ENCODE peak calls at places on chromosomes 4 and X, in eight cellular contexts. M is PC-3, A is GM23248, P is OCI-LY7, V is hepatocyte, B is HCT116, S is MM.1S, N is SK-N-SH. J is an unnamed sample.

GRCh38 chr4:61805979-61806378 is 605.9 kb downstream of the ADGRL3 start:
- DNase-seq in M (peak; percentile 69), A (no peak), P (no peak), V (no peak), B (no peak), S (no peak), N (no peak), J (no peak)

GRCh38 chr4:7815562-7815961 is 124.1 kb downstream of the AFAP1 start:
- DNase-seq in M (no peak), A (peak; percentile 91), P (no peak), V (no peak), B (no peak), S (no peak), N (no peak), J (no peak)

GRCh38 chr4:105896984-105897760 is 1.9 kb downstream of the NPNT start:
- DNase-seq in M (peak; percentile 58), A (no peak), P (no peak), V (peak; percentile 43), B (no peak), S (peak; percentile 72), N (no peak), J (no peak)

GRCh38 chrX:12975999-12976558 is 1.2 kb downstream of the TMSB4X start:
- DNase-seq in M (peak; percentile 43), A (peak; percentile 60), P (peak; percentile 79), V (peak; percentile 75), B (no peak), S (peak; percentile 18), N (peak; percentile 67), J (peak; percentile 80)

GRCh38 chr4:74205046-74205445 is 47.1 kb downstream of the MTHFD2L start:
- DNase-seq in M (no peak), A (no peak), P (no peak), V (no peak), B (no peak), S (no peak), N (no peak), J (no peak)

GRCh38 chrX:71652405-71652804 is 14.9 kb upstream of the LOC101059915 start:
- DNase-seq in M (peak; percentile 72), A (peak; percentile 67), P (peak; percentile 70), V (peak; percentile 64), B (peak; percentile 23), S (peak; percentile 71), N (peak; percentile 59), J (peak; percentile 61)

GRCh38 chr4:128615197-128615596 is 194.3 kb upstream of the JADE1 start:
- DNase-seq in M (no peak), A (no peak), P (no peak), V (no peak), B (no peak), S (no peak), N (no peak), J (no peak)

GRCh38 chr4:22661443-22661842 is 31.3 kb upstream of the GBA3 start:
- DNase-seq in M (no peak), A (peak; percentile 32), P (no peak), V (no peak), B (no peak), S (no peak), N (no peak), J (no peak)

GRCh38 chrX:131812847-131813825 is 210.0 kb upstream of the STK26 start:
- DNase-seq in M (peak; percentile 21), A (peak; percentile 18), P (no peak), V (no peak), B (no peak), S (peak; percentile 97), N (peak; percentile 36), J (no peak)

GRCh38 chr4:114263233-114263632 is 283.8 kb upstream of the ARSJ start:
- DNase-seq in M (peak; percentile 47), A (peak; percentile 77), P (no peak), V (no peak), B (no peak), S (no peak), N (no peak), J (no peak)

GRCh38 chr4:17098401-17098800 is 200.0 kb upstream of the LDB2 start:
- DNase-seq in M (no peak), A (peak; percentile 15), P (no peak), V (no peak), B (no peak), S (no peak), N (no peak), J (no peak)

GRCh38 chrX:1884446-1884845 is 269.6 kb downstream of the ASMT start:
- DNase-seq in M (no peak), A (no peak), P (no peak), V (no peak), B (no peak), S (no peak), N (no peak), J (no peak)

GRCh38 chr4:159855731-159856130 is 752.9 kb downstream of the RAPGEF2 start:
- DNase-seq in M (no peak), A (no peak), P (no peak), V (no peak), B (no peak), S (no peak), N (no peak), J (peak; percentile 30)

DNA sequence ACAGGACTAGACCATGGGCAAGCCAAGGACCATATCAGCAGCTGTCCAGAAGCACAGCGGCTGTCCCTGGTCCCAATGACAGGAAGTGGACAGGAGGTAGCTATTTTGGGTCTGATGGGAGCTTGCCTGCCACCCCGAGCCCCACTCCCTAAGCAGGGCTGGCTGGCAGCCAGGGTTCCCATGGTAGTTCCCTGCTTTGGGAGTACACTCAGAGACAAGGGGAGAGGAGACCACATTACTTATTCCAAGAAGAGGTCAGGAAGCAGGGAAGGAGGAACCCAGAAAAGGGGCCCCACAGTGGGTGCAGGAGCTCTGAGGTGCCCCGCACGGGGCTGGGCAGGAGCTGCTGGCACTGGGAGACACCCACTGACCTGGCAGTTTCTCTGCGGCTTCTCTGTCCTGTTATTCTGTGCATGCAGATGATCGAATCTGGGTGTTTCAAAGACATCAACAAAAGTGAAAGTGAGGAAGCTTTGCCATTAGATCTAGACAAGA is 36.3 kb downstream of the HTT-AS start:
- DNase-seq in M (no peak), A (peak; percentile 31), P (no peak), V (no peak), B (no peak), S (peak; percentile 23), N (no peak), J (no peak)
- TF ChIP-seq EZH2phosphoT487 in M (no peak), A (no peak), P (no peak), V (no peak), B (no peak), S (no peak), N (no peak), J (no peak)

DNA sequence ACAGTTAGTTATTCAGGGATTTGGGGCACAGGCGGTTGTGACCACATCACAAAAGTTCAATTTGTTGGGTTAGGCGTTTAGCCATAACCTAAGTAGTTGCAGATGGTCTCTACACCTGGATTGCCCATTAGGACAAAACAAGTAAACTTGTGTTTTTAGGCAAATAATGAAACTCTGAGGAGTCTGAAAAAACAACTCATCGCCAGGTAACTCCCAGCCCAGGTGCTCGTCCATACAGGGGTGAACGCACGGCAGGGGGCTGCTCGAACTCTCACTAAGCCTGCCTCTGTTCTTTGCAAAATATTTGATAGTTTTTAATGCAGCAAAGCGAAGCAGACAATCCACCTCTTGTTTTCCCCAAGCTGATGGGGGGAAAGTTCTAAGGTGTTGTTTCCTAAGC is 571 bp upstream of the RHOH start:
- DNase-seq in M (no peak), A (no peak), P (peak; percentile 78), V (no peak), B (no peak), S (peak; percentile 89), N (no peak), J (no peak)
- H3K4me1 ChIP-seq in M (peaks cover 26% of the 10 kb centered on the region), A (no peaks in the 10 kb centered on the region), P (peaks cover 45% of the 10 kb centered on the region), V (peaks cover 19% of the 10 kb centered on the region), B (no peaks in the 10 kb centered on the region), S (peaks cover 14% of the 10 kb centered on the region), N (peaks cover 6% of the 10 kb centered on the region), J (peaks cover 73% of the 10 kb centered on the region)

GRCh38 chr4:76589402-76589801 is 154.4 kb downstream of the SHROOM3 start:
- DNase-seq in M (peak; percentile 26), A (peak; percentile 88), P (no peak), V (peak; percentile 78), B (no peak), S (no peak), N (no peak), J (peak; percentile 24)

GRCh38 chr4:76590847-76591281 is 155.8 kb downstream of the SHROOM3 start:
- DNase-seq in M (no peak), A (peak; percentile 68), P (no peak), V (no peak), B (no peak), S (no peak), N (no peak), J (no peak)

GRCh38 chr4:76591992-76592391 is 157.0 kb downstream of the SHROOM3 start:
- DNase-seq in M (no peak), A (no peak), P (no peak), V (no peak), B (no peak), S (no peak), N (no peak), J (no peak)

GRCh38 chr4:76588268-76588667 is 153.2 kb downstream of the SHROOM3 start:
- DNase-seq in M (no peak), A (no peak), P (no peak), V (no peak), B (no peak), S (no peak), N (no peak), J (peak; percentile 75)

DNA sequence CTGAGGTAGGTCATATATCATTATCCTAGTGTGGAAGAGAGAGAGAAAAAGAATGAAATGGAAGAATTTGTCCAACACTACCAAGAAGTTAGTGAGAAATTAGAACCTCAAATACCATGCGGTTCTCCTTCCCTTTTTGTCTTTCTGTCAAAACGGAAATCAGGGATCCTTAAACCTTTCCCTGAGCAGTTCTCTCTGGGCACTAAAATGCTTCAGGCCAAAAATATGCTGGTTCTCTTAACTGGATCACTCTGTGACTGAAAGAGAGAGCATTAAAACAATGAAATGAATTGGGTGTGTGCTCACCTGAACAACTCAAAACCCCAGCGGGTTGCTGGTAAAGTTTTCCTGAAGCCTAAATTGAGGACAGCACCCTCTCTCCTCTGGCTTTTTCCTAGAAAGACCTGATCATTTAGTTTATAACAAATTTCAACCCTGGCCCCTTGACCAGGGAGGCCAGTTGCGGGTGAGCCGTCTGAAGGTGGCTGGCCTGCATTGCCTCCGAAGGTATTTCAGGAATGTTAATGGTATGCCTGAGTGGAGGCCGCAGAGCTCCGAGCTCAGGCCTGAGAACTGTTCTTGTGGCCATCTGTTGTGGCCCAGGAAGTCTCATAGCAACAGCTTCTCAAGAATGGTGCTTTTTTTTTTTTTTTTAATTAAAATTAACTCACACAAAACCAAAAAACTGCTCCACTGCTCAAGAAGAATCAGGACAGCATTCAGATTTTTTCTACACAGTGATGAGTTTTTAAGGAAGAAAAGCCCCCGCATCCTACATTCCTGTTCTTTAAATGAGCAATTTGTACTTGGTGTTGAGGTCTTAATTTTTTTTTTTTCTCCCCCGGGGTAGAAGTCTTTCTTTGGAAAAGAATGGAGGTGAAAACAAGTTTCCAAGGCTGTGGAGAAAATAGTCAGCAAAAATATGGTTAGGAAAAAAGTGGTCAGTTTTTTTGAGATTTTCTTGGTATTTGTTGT is 155.1 kb downstream of the SHROOM3 start:
- DNase-seq in M (peak; percentile 65), A (peak; percentile 90), P (no peak), V (peak; percentile 77), B (peak; percentile 39), S (no peak), N (peak; percentile 34), J (peak; percentile 94)
- TF ChIP-seq EZH2phosphoT487 in M (no peak), A (peak; percentile 38), P (no peak), V (no peak), B (no peak), S (no peak), N (no peak), J (no peak)

DNA sequence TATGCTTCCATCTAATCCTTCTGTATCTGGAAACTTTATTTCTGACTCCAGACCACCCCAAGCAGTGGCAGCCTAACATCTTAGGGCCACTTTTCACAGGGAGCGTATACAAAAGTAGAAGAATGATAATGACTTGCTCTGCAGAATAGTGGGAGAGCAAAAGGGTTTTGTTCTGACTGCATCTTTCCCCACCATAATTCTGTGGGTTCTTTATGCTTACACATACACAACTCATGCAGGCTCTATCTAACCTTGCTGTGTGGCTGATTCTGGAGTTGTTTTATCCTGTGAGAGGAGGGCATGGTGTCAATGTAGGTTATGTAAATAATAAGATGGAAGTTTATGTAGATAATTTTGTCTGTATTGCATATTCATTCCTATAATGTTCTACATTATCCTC is 42.4 kb upstream of the NDNF start:
- DNase-seq in M (no peak), A (no peak), P (no peak), V (no peak), B (no peak), S (no peak), N (no peak), J (no peak)
- H3K4me1 ChIP-seq in M (no peaks in the 10 kb centered on the region), A (no peaks in the 10 kb centered on the region), P (no peaks in the 10 kb centered on the region), V (no peaks in the 10 kb centered on the region), B (no peaks in the 10 kb centered on the region), S (peaks cover 38% of the 10 kb centered on the region), N (no peaks in the 10 kb centered on the region), J (no peaks in the 10 kb centered on the region)